ENCODE peak calls at places on chromosomes 13 and 19, in nine cellular contexts. P is dorsolateral prefrontal cortex; F is EL; M is stimulated activated effector memory CD8-positive, alpha-beta T cell treated with anti-CD3 and anti-CD28 coated beads, Interleukin-12 subunit alpha, Interleukin-12 subunit beta, amount 100 ng/mL, for 72 hours; G is neural crest cell; R is RCC 7860; N is stimulated activated CD8-positive, alpha-beta memory T cell treated with anti-CD3 and anti-CD28 coated beads, Interleukin-7, amount 100 ng/mL, for 48 hours; W is heart right ventricle; E is fibroblast of the aortic adventitia. Q is an unnamed sample.

GRCh38 chr13:41505209-41505835 is 48.0 kb downstream of the RGCC start:
- DNase-seq in P (no peak), F (peak), M (peak), G (no peak), R (no peak), N (no peak), W (no peak), E (peak), Q (no peak)

GRCh38 chr13:28545583-28546333 is 50.8 kb upstream of the FLT1 start:
- DNase-seq in P (no peak), F (no peak), M (no peak), G (no peak), R (no peak), N (no peak), W (no peak), E (no peak), Q (peak)

GRCh38 chr13:112766336-112766735 is 76.5 kb downstream of the ATP11A start:
- DNase-seq in P (no peak), F (no peak), M (no peak), G (no peak), R (no peak), N (no peak), W (no peak), E (no peak), Q (no peak)

GRCh38 chr19:41935781-41936415 is 7.6 kb upstream of the ERFL start:
- DNase-seq in P (no peak), F (peak), M (no peak), G (no peak), R (no peak), N (no peak), W (no peak), E (no peak), Q (no peak)

GRCh38 chr19:2247433-2248101 is 1.6 kb upstream of the AMH start:
- DNase-seq in P (no peak), F (no peak), M (no peak), G (no peak), R (no peak), N (no peak), W (no peak), E (no peak), Q (no peak)

GRCh38 chr19:40552848-40553247 is 23.8 kb upstream of the SHKBP1 start:
- DNase-seq in P (no peak), F (no peak), M (no peak), G (no peak), R (no peak), N (no peak), W (no peak), E (no peak), Q (no peak)

GRCh38 chr13:33229446-33230177 is 55.9 kb downstream of the STARD13 start:
- DNase-seq in P (no peak), F (peak), M (no peak), G (peak), R (no peak), N (no peak), W (no peak), E (no peak), Q (no peak)

GRCh38 chr19:1223018-1223855 is 14.6 kb downstream of the CBARP start:
- DNase-seq in P (no peak), F (peak), M (no peak), G (no peak), R (peak), N (no peak), W (no peak), E (no peak), Q (no peak)

GRCh38 chr13:66265446-66265845 is 964.7 kb downstream of the PCDH9 start:
- DNase-seq in P (no peak), F (no peak), M (no peak), G (no peak), R (no peak), N (no peak), W (no peak), E (no peak), Q (no peak)

GRCh38 chr19:21568816-21569496 is 63.6 kb downstream of the ZNF429 start:
- DNase-seq in P (peak), F (peak), M (peak), G (no peak), R (no peak), N (peak), W (peak), E (peak), Q (peak)

GRCh38 chr13:73465629-73465974 is 406.8 kb downstream of the KLF5 start:
- DNase-seq in P (no peak), F (peak), M (no peak), G (no peak), R (no peak), N (no peak), W (no peak), E (peak), Q (no peak)

GRCh38 chr13:111926501-111927180 is 140.3 kb upstream of the SOX1 start:
- DNase-seq in P (no peak), F (no peak), M (no peak), G (no peak), R (no peak), N (no peak), W (no peak), E (no peak), Q (no peak)

GRCh38 chr13:48731957-48732569 is 78.3 kb downstream of the CYSLTR2 start:
- DNase-seq in P (no peak), F (peak), M (peak), G (peak), R (no peak), N (peak), W (peak), E (no peak), Q (no peak)

GRCh38 chr19:3443840-3444694 is 36.3 kb downstream of the SMIM24 start:
- DNase-seq in P (peak), F (no peak), M (no peak), G (peak), R (no peak), N (no peak), W (peak), E (no peak), Q (no peak)

GRCh38 chr13:35840991-35841604 is 290.1 kb downstream of the DCLK1 start:
- DNase-seq in P (no peak), F (no peak), M (no peak), G (no peak), R (no peak), N (no peak), W (no peak), E (no peak), Q (no peak)

GRCh38 chr19:41688098-41688497 is at the start of gene CEACAM7:
- DNase-seq in P (no peak), F (no peak), M (no peak), G (no peak), R (no peak), N (no peak), W (no peak), E (no peak), Q (no peak)

Q was measured in NCI-H2029 treated with DMSO at 0.1 percent for 48 hours.